ENCODE peak calls at places on chromosomes 1 and 21, in ten cellular contexts. S, U, E, K, X, H, G, O, I and N are unnamed samples.

GRCh38 chr1:168112673-168113305 is 23.9 kb downstream of the GPR161 start:
- DNase-seq in S (peak; percentile 97), K (peak; percentile 92), O (peak; percentile 39), G (no peak), I (peak; percentile 99), E (no peak), X (peak; percentile 81), U (peak; percentile 87), H (peak; percentile 36), N (peak; percentile 86)

GRCh38 chr1:161274874-161275273 is 16.3 kb downstream of the PCP4L1 start:
- DNase-seq in X (no peak), I (no peak), H (no peak), U (no peak), K (no peak), G (no peak), O (no peak), E (no peak), S (no peak), N (no peak)

GRCh38 chr1:213015099-213016050 is at the start of gene ANGEL2:
- DNase-seq in X (peak; percentile 97), S (peak; percentile 95), U (peak; percentile 98), K (peak; percentile 99), H (peak; percentile 94), O (peak; percentile 98), E (peak; percentile 95), I (peak; percentile 98), G (peak; percentile 96), N (peak; percentile 98)

GRCh38 chr1:204084247-204084772 is 11.4 kb downstream of the SOX13 start:
- DNase-seq in G (no peak), E (no peak), I (no peak), O (no peak), U (no peak), S (no peak), X (no peak), K (no peak), H (no peak), N (no peak)

GRCh38 chr1:87478231-87478630 is 149.6 kb downstream of the LMO4 start:
- DNase-seq in U (peak; percentile 23), H (no peak), G (no peak), I (peak; percentile 36), E (no peak), X (peak; percentile 34), O (peak; percentile 21), K (peak; percentile 11), S (peak; percentile 27), N (peak; percentile 3)

GRCh38 chr1:214991691-214992315 is 90.7 kb upstream of the KCNK2 start:
- DNase-seq in E (no peak), K (no peak), O (no peak), U (no peak), X (no peak), H (no peak), G (no peak), S (no peak), I (no peak), N (no peak)

GRCh38 chr1:44212355-44213221 is 683 bp upstream of the DMAP1 start:
- DNase-seq in G (no peak), O (no peak), S (peak; percentile 47), U (no peak), I (peak; percentile 55), X (no peak), K (no peak), H (no peak), E (peak; percentile 20), N (no peak)

GRCh38 chr1:31760901-31761470 is 3.2 kb downstream of the ADGRB2 start:
- DNase-seq in U (peak; percentile 67), K (peak; percentile 57), I (peak; percentile 53), E (peak; percentile 73), S (peak; percentile 39), G (no peak), X (peak; percentile 60), H (no peak), O (peak; percentile 55), N (peak; percentile 56)

GRCh38 chr21:44427241-44428120 is 27.8 kb upstream of the LRRC3 start:
- DNase-seq in G (peak; percentile 77), X (no peak), I (no peak), U (no peak), O (no peak), E (no peak), S (no peak), H (no peak), K (no peak), N (no peak)

GRCh38 chr1:35855016-35855700 is 27.9 kb upstream of the AGO1 start:
- DNase-seq in I (no peak), E (no peak), K (no peak), H (no peak), S (no peak), X (no peak), O (peak; percentile 38), U (no peak), G (no peak), N (no peak)
- TF ChIP-seq CTCF in I (no peak), E (no peak), K (no peak), H (no peak), S (no peak), X (no peak), O (no peak), U (no peak), G (no peak), N (no peak)

DNA sequence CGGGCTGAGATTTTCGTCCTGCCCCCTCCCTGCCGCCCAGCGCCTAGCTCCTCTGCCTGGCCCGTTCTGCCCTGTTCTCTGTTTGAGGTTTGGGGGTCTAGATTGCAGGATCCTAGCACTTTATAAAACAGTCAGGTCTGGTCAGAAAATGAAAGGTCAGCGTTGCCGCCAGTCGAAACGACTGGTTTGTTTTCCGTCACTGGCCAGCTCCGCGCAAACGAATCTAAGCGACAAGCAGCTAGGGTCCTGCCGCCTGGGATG is 4.4 kb downstream of the GFI1 start:
- DNase-seq in G (no peak), K (no peak), H (no peak), E (no peak), X (no peak), O (no peak), S (no peak), U (no peak), I (no peak), N (no peak)
- H3K4me3 ChIP-seq in G (peak overlapping the region; percentile 60), K (peak overlapping the region; percentile 23), H (peak overlapping the region; percentile 7), E (peak overlapping the region; percentile 94), X (no peak overlapping the region), O (peak overlapping the region; percentile 34), S (no peak overlapping the region), U (peak overlapping the region; percentile 34), I (no peak overlapping the region), N (no peak overlapping the region)

DNA sequence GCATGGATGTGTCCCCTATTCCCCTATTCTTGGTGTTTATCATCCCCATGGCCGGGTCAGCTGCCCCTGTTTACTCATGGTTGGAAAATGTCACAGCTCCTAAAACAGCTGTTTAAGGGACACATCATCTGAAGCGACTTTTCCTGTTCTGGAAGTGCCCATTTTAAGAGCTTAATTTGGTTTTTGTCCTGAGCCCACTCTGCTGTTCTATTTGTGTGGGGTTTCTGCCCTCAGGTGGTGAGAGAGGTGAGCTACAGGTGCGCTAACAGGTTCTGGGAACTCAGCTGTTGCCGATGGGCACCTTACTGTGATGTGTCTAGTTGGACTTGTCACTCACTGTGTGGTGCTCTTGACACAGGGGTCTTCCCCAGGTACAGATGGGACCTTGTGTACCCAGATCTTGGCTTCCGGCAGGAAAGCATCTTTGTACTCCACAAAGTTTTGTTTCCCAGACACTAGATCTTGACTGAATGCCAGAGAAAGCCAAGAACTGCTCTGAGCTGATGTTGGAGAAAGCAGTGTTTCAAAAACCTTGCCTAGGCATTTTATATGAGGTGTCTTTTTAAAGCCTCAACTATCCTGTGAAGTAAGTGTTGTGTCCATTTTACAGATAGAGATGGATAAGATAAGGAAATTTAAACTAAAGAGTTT is 59.0 kb upstream of the CD1D start:
- DNase-seq in S (peak; percentile 55), H (no peak), K (peak; percentile 58), I (peak; percentile 74), U (peak; percentile 59), G (no peak), E (no peak), O (peak; percentile 36), X (peak; percentile 46), N (peak; percentile 37)
- TF ChIP-seq CTCF in S (peak; percentile 87), H (peak; percentile 64), K (peak; percentile 69), I (peak; percentile 92), U (peak; percentile 67), G (peak; percentile 7), E (peak; percentile 57), O (peak; percentile 64), X (peak; percentile 57), N (peak; percentile 69)

DNA sequence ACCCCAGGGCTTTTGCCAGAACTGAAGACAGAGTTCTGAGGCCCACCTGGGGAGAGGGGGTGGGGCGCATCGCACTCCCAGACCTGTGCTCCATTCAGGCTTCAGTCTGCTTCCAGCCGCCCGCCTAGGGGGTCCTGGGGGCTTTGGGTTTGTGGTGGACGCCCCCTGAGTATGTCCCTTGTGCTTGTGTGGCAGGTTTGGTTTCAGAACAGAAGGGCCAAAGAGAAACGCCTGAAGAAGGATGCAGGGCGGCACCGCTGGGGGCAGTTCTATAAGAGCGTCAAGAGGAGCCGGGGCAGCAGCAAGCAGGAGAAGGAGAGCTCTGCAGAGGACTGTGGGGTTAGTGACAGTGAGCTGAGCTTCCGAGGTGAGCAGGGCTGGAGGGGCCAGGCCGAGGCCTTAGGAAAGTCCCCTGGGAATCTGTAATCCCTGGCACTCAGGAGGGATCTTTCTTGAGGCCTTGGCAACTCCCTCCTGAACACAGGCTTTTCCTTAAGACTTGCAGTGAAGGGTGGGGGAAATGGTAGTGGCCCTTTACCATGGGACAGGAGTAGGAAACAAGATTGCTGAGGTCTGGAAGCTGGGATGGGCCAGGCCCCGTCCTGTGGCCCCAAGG is 41.7 kb downstream of the LHX4 start:
- DNase-seq in K (no peak), O (no peak), E (no peak), U (no peak), S (no peak), G (no peak), X (no peak), H (no peak), I (no peak), N (no peak)
- H3K4me3 ChIP-seq in K (no peak overlapping the region), O (no peak overlapping the region), E (no peak overlapping the region), U (no peak overlapping the region), S (no peak overlapping the region), G (no peak overlapping the region), X (no peak overlapping the region), H (no peak overlapping the region), I (no peak overlapping the region), N (no peak overlapping the region)